ENCODE peak calls at places on chromosome 18, in ten cellular contexts. One of them, this sample, is unnamed.

GRCh38 chr18:58241877-58242276 is 197.9 kb downstream of the NEDD4L start:
- DNase-seq in stimulated activated CD4-positive, alpha-beta T cell treated with anti-CD3 and anti-CD28 coated beads, Interleukin-2, amount 100 ng/mL, for 24 hours: no peak
- DNase-seq in NCI-H1105: peak; percentile 39
- DNase-seq in T-helper 2 cell: no peak
- DNase-seq in EL: peak; percentile 75
- DNase-seq in COR-L47: no peak
- DNase-seq in germinal center: no peak
- DNase-seq in CD4-positive, CD25-positive, alpha-beta regulatory T cell: no peak
- DNase-seq in uterus: no peak
- DNase-seq in ACHN: peak; percentile 49
- DNase-seq in this sample: peak; percentile 89

GRCh38 chr18:55319517-55319905 is 268.5 kb downstream of the TCF4 start:
- DNase-seq in T-helper 2 cell: no peak
- DNase-seq in COR-L47: no peak
- DNase-seq in NCI-H1105: no peak
- DNase-seq in EL: peak; percentile 84
- DNase-seq in stimulated activated CD4-positive, alpha-beta T cell treated with anti-CD3 and anti-CD28 coated beads, Interleukin-2, amount 100 ng/mL, for 24 hours: no peak
- DNase-seq in germinal center: no peak
- DNase-seq in ACHN: no peak
- DNase-seq in uterus: no peak
- DNase-seq in CD4-positive, CD25-positive, alpha-beta regulatory T cell: no peak
- DNase-seq in this sample: peak; percentile 71

GRCh38 chr18:37420315-37420880 is 145.2 kb downstream of the CELF4 start:
- DNase-seq in uterus: no peak
- DNase-seq in CD4-positive, CD25-positive, alpha-beta regulatory T cell: no peak
- DNase-seq in NCI-H1105: no peak
- DNase-seq in COR-L47: no peak
- DNase-seq in EL: no peak
- DNase-seq in germinal center: no peak
- DNase-seq in ACHN: peak; percentile 46
- DNase-seq in stimulated activated CD4-positive, alpha-beta T cell treated with anti-CD3 and anti-CD28 coated beads, Interleukin-2, amount 100 ng/mL, for 24 hours: no peak
- DNase-seq in T-helper 2 cell: no peak
- DNase-seq in this sample: no peak

GRCh38 chr18:24546304-24546703 is 85.9 kb downstream of the HRH4 start:
- DNase-seq in germinal center: no peak
- DNase-seq in EL: no peak
- DNase-seq in uterus: no peak
- DNase-seq in COR-L47: no peak
- DNase-seq in stimulated activated CD4-positive, alpha-beta T cell treated with anti-CD3 and anti-CD28 coated beads, Interleukin-2, amount 100 ng/mL, for 24 hours: no peak
- DNase-seq in T-helper 2 cell: no peak
- DNase-seq in NCI-H1105: no peak
- DNase-seq in ACHN: no peak
- DNase-seq in CD4-positive, CD25-positive, alpha-beta regulatory T cell: no peak
- DNase-seq in this sample: peak; percentile 18

GRCh38 chr18:59220784-59221765 is 1.1 kb downstream of the GRP start:
- DNase-seq in CD4-positive, CD25-positive, alpha-beta regulatory T cell: no peak
- DNase-seq in stimulated activated CD4-positive, alpha-beta T cell treated with anti-CD3 and anti-CD28 coated beads, Interleukin-2, amount 100 ng/mL, for 24 hours: peak; percentile 8
- DNase-seq in uterus: no peak
- DNase-seq in NCI-H1105: peak; percentile 50
- DNase-seq in ACHN: no peak
- DNase-seq in EL: peak; percentile 31
- DNase-seq in germinal center: no peak
- DNase-seq in COR-L47: peak; percentile 52
- DNase-seq in T-helper 2 cell: no peak
- DNase-seq in this sample: no peak

GRCh38 chr18:12074734-12075133 is 18.9 kb upstream of the ANKRD62 start:
- DNase-seq in ACHN: no peak
- DNase-seq in germinal center: no peak
- DNase-seq in EL: no peak
- DNase-seq in COR-L47: no peak
- DNase-seq in uterus: no peak
- DNase-seq in NCI-H1105: no peak
- DNase-seq in T-helper 2 cell: no peak
- DNase-seq in stimulated activated CD4-positive, alpha-beta T cell treated with anti-CD3 and anti-CD28 coated beads, Interleukin-2, amount 100 ng/mL, for 24 hours: no peak
- DNase-seq in CD4-positive, CD25-positive, alpha-beta regulatory T cell: no peak
- DNase-seq in this sample: no peak

GRCh38 chr18:22046473-22046872 is 122.9 kb upstream of the GATA6 start:
- DNase-seq in uterus: no peak
- DNase-seq in COR-L47: no peak
- DNase-seq in ACHN: no peak
- DNase-seq in EL: no peak
- DNase-seq in CD4-positive, CD25-positive, alpha-beta regulatory T cell: no peak
- DNase-seq in stimulated activated CD4-positive, alpha-beta T cell treated with anti-CD3 and anti-CD28 coated beads, Interleukin-2, amount 100 ng/mL, for 24 hours: no peak
- DNase-seq in germinal center: no peak
- DNase-seq in T-helper 2 cell: no peak
- DNase-seq in NCI-H1105: no peak
- DNase-seq in this sample: no peak

GRCh38 chr18:25662247-25662646 is 310.3 kb upstream of the ZNF521 start:
- DNase-seq in germinal center: no peak
- DNase-seq in EL: no peak
- DNase-seq in ACHN: no peak
- DNase-seq in uterus: no peak
- DNase-seq in NCI-H1105: no peak
- DNase-seq in COR-L47: no peak
- DNase-seq in T-helper 2 cell: no peak
- DNase-seq in stimulated activated CD4-positive, alpha-beta T cell treated with anti-CD3 and anti-CD28 coated beads, Interleukin-2, amount 100 ng/mL, for 24 hours: no peak
- DNase-seq in CD4-positive, CD25-positive, alpha-beta regulatory T cell: no peak
- DNase-seq in this sample: peak; percentile 38

GRCh38 chr18:74241426-74241825 is 50.3 kb downstream of the CYB5A start:
- DNase-seq in uterus: no peak
- DNase-seq in stimulated activated CD4-positive, alpha-beta T cell treated with anti-CD3 and anti-CD28 coated beads, Interleukin-2, amount 100 ng/mL, for 24 hours: no peak
- DNase-seq in germinal center: no peak
- DNase-seq in T-helper 2 cell: no peak
- DNase-seq in EL: no peak
- DNase-seq in ACHN: no peak
- DNase-seq in CD4-positive, CD25-positive, alpha-beta regulatory T cell: no peak
- DNase-seq in COR-L47: no peak
- DNase-seq in NCI-H1105: no peak
- DNase-seq in this sample: no peak